ENCODE peak calls at places on chromosomes 13 and 19, in six cellular contexts. One of them, this sample, is unnamed.

GRCh38 chr19:58229255-58229639 is 533 bp downstream of the ZNF544 start:
- DNase-seq in GM10248: no peak
- DNase-seq in fibroblast of the aortic adventitia: peak; percentile 7
- DNase-seq in HCT116: no peak
- DNase-seq in spleen: no peak
- DNase-seq in glutamatergic neuron: peak; percentile 40
- DNase-seq in this sample: peak; percentile 45

GRCh38 chr13:51805925-51806324 is 2.0 kb upstream of the DHRS12 start:
- DNase-seq in GM10248: no peak
- DNase-seq in glutamatergic neuron: no peak
- DNase-seq in fibroblast of the aortic adventitia: no peak
- DNase-seq in spleen: no peak
- DNase-seq in HCT116: no peak
- DNase-seq in this sample: no peak

GRCh38 chr19:4970558-4971423 is 1.9 kb downstream of the KDM4B start:
- DNase-seq in spleen: peak; percentile 84
- DNase-seq in fibroblast of the aortic adventitia: peak; percentile 27
- DNase-seq in HCT116: no peak
- DNase-seq in glutamatergic neuron: no peak
- DNase-seq in GM10248: no peak
- DNase-seq in this sample: no peak

GRCh38 chr13:110323172-110323851 is 16.2 kb downstream of the COL4A2 start:
- DNase-seq in fibroblast of the aortic adventitia: peak; percentile 26
- DNase-seq in spleen: no peak
- DNase-seq in HCT116: no peak
- DNase-seq in GM10248: no peak
- DNase-seq in glutamatergic neuron: no peak
- DNase-seq in this sample: no peak

GRCh38 chr13:110250258-110250891 is 56.6 kb downstream of the COL4A1 start:
- DNase-seq in spleen: no peak
- DNase-seq in glutamatergic neuron: no peak
- DNase-seq in GM10248: no peak
- DNase-seq in fibroblast of the aortic adventitia: peak; percentile 73
- DNase-seq in HCT116: no peak
- DNase-seq in this sample: no peak

GRCh38 chr13:50599046-50599445 is 244.4 kb downstream of the DLEU7 start:
- DNase-seq in spleen: no peak
- DNase-seq in HCT116: no peak
- DNase-seq in fibroblast of the aortic adventitia: no peak
- DNase-seq in glutamatergic neuron: no peak
- DNase-seq in GM10248: no peak
- DNase-seq in this sample: no peak

GRCh38 chr13:70960841-70961443 is 852.7 kb upstream of the KLHL1 start:
- DNase-seq in spleen: no peak
- DNase-seq in fibroblast of the aortic adventitia: peak; percentile 2
- DNase-seq in glutamatergic neuron: no peak
- DNase-seq in GM10248: no peak
- DNase-seq in HCT116: no peak
- DNase-seq in this sample: peak; percentile 4

GRCh38 chr13:98098511-98098910 is 44.4 kb upstream of the FARP1 start:
- DNase-seq in spleen: no peak
- DNase-seq in GM10248: no peak
- DNase-seq in HCT116: no peak
- DNase-seq in glutamatergic neuron: no peak
- DNase-seq in fibroblast of the aortic adventitia: peak; percentile 16
- DNase-seq in this sample: no peak

GRCh38 chr13:71312923-71313322 is 554.1 kb downstream of the DACH1 start:
- DNase-seq in spleen: no peak
- DNase-seq in GM10248: no peak
- DNase-seq in fibroblast of the aortic adventitia: no peak
- DNase-seq in glutamatergic neuron: no peak
- DNase-seq in HCT116: no peak
- DNase-seq in this sample: no peak

GRCh38 chr19:28341810-28342350 is 871.1 kb downstream of the UQCRFS1 start:
- DNase-seq in GM10248: no peak
- DNase-seq in glutamatergic neuron: no peak
- DNase-seq in HCT116: no peak
- DNase-seq in fibroblast of the aortic adventitia: no peak
- DNase-seq in spleen: no peak
- DNase-seq in this sample: no peak

GRCh38 chr13:27926644-27927434 is 7.0 kb downstream of the PDX1 start:
- DNase-seq in fibroblast of the aortic adventitia: no peak
- DNase-seq in spleen: no peak
- DNase-seq in GM10248: peak; percentile 41
- DNase-seq in glutamatergic neuron: peak; percentile 23
- DNase-seq in HCT116: no peak
- DNase-seq in this sample: peak; percentile 24

GRCh38 chr13:28355822-28356371 is 139.0 kb downstream of the FLT1 start:
- DNase-seq in spleen: no peak
- DNase-seq in GM10248: no peak
- DNase-seq in glutamatergic neuron: no peak
- DNase-seq in fibroblast of the aortic adventitia: peak; percentile 60
- DNase-seq in HCT116: no peak
- DNase-seq in this sample: peak; percentile 38

GRCh38 chr19:29665826-29666633 is 769 bp downstream of the PLEKHF1 start:
- DNase-seq in HCT116: no peak
- DNase-seq in GM10248: peak; percentile 39
- DNase-seq in spleen: no peak
- DNase-seq in glutamatergic neuron: no peak
- DNase-seq in fibroblast of the aortic adventitia: peak; percentile 87
- DNase-seq in this sample: peak; percentile 47

GRCh38 chr19:21402303-21402985 is 5.5 kb downstream of the ZNF493 start:
- DNase-seq in fibroblast of the aortic adventitia: no peak
- DNase-seq in spleen: no peak
- DNase-seq in HCT116: no peak
- DNase-seq in glutamatergic neuron: no peak
- DNase-seq in GM10248: no peak
- DNase-seq in this sample: no peak

GRCh38 chr19:49888478-49888901 is 8.2 kb downstream of the IL4I1 start:
- DNase-seq in spleen: no peak
- DNase-seq in fibroblast of the aortic adventitia: no peak
- DNase-seq in GM10248: no peak
- DNase-seq in HCT116: no peak
- DNase-seq in glutamatergic neuron: peak; percentile 20
- DNase-seq in this sample: no peak

GRCh38 chr19:12838182-12838890 is at the start of gene MAST1:
- DNase-seq in GM10248: peak; percentile 86
- DNase-seq in spleen: peak; percentile 80
- DNase-seq in glutamatergic neuron: peak; percentile 84
- DNase-seq in fibroblast of the aortic adventitia: no peak
- DNase-seq in HCT116: no peak
- DNase-seq in this sample: peak; percentile 65

GRCh38 chr13:75368167-75368566 is 113.8 kb downstream of the TBC1D4 start:
- DNase-seq in fibroblast of the aortic adventitia: peak; percentile 99
- DNase-seq in glutamatergic neuron: no peak
- DNase-seq in HCT116: peak; percentile 38
- DNase-seq in GM10248: no peak
- DNase-seq in spleen: no peak
- DNase-seq in this sample: peak; percentile 10

GRCh38 chr13:25677956-25678355 is 306.2 kb downstream of the ATP8A2 start:
- DNase-seq in HCT116: no peak
- DNase-seq in fibroblast of the aortic adventitia: no peak
- DNase-seq in GM10248: no peak
- DNase-seq in spleen: no peak
- DNase-seq in glutamatergic neuron: no peak
- DNase-seq in this sample: no peak

GRCh38 chr13:34620073-34620858 is 321.8 kb upstream of the NBEA start:
- DNase-seq in glutamatergic neuron: no peak
- DNase-seq in spleen: no peak
- DNase-seq in fibroblast of the aortic adventitia: no peak
- DNase-seq in HCT116: no peak
- DNase-seq in GM10248: no peak
- DNase-seq in this sample: no peak

GRCh38 chr19:2549701-2550191 is 73.8 kb downstream of the GADD45B start:
- DNase-seq in spleen: peak; percentile 84
- DNase-seq in fibroblast of the aortic adventitia: peak; percentile 95
- DNase-seq in HCT116: no peak
- DNase-seq in GM10248: no peak
- DNase-seq in glutamatergic neuron: no peak
- DNase-seq in this sample: no peak

GRCh38 chr13:42654212-42654611 is 80.3 kb downstream of the TNFSF11 start:
- DNase-seq in GM10248: no peak
- DNase-seq in HCT116: no peak
- DNase-seq in spleen: no peak
- DNase-seq in fibroblast of the aortic adventitia: no peak
- DNase-seq in glutamatergic neuron: no peak
- DNase-seq in this sample: no peak

GRCh38 chr13:49620170-49620621 is 8.1 kb upstream of the ARL11 start:
- DNase-seq in HCT116: no peak
- DNase-seq in GM10248: peak; percentile 73
- DNase-seq in fibroblast of the aortic adventitia: no peak
- DNase-seq in spleen: peak; percentile 88
- DNase-seq in glutamatergic neuron: no peak
- DNase-seq in this sample: no peak

GRCh38 chr13:29884671-29885424 is 34.4 kb upstream of the UBL3 start:
- DNase-seq in fibroblast of the aortic adventitia: peak; percentile 37
- DNase-seq in glutamatergic neuron: no peak
- DNase-seq in HCT116: no peak
- DNase-seq in spleen: no peak
- DNase-seq in GM10248: no peak
- DNase-seq in this sample: no peak

GRCh38 chr19:50723069-50723468 is at the start of gene CLEC11A:
- DNase-seq in HCT116: no peak
- DNase-seq in glutamatergic neuron: no peak
- DNase-seq in GM10248: no peak
- DNase-seq in fibroblast of the aortic adventitia: peak; percentile 79
- DNase-seq in spleen: no peak
- DNase-seq in this sample: no peak

GRCh38 chr13:51278426-51279130 is 56.4 kb downstream of the FAM124A start:
- DNase-seq in GM10248: no peak
- DNase-seq in fibroblast of the aortic adventitia: no peak
- DNase-seq in spleen: no peak
- DNase-seq in glutamatergic neuron: no peak
- DNase-seq in HCT116: no peak
- DNase-seq in this sample: no peak

GRCh38 chr13:99484405-99484981 is 16.8 kb upstream of the TM9SF2 start:
- DNase-seq in GM10248: no peak
- DNase-seq in HCT116: no peak
- DNase-seq in glutamatergic neuron: no peak
- DNase-seq in spleen: no peak
- DNase-seq in fibroblast of the aortic adventitia: peak; percentile 70
- DNase-seq in this sample: no peak

DNA sequence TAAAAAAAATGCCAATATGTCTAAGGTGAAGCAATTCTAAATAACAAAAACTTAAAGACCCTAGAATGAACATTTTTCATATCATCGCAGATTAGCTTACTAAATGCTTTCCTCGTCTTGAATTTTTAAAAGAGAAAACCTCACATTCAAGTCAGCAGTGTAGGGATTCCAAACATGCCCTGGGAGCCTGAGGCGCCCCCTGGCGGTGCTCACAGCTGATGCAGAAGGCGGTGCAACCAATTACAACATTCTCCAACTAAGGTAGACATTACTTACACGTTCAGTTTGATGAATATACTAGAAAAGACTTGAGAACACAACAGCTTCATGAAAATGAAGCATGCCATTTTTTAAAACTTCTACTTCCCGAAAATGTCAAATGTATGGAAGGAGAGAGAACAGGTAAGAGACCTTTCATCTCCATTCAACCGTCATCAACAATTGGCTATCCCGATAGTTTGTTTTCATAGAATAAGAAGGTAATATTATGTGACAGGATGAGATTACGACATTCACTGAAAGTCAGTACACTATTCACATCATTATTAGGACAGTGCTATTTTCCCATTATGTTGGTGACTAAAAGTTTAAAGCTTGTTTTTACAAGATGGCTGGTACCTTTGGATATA is 304.4 kb downstream of the DCLK1 start:
- DNase-seq in spleen: no peak
- DNase-seq in HCT116: peak; percentile 22
- DNase-seq in GM10248: no peak
- DNase-seq in fibroblast of the aortic adventitia: no peak
- DNase-seq in glutamatergic neuron: no peak
- DNase-seq in this sample: peak; percentile 17
- TF ChIP-seq CTCF in spleen: no peak
- TF ChIP-seq CTCF in HCT116: peak; percentile 7
- TF ChIP-seq CTCF in GM10248: peak; percentile 5
- TF ChIP-seq CTCF in fibroblast of the aortic adventitia: peak; percentile 38
- TF ChIP-seq CTCF in glutamatergic neuron: peak; percentile 40
- TF ChIP-seq CTCF in this sample: peak; percentile 31

GRCh38 chr19:43950834-43951626 is at the start of gene ZNF221:
- DNase-seq in glutamatergic neuron: peak; percentile 87
- DNase-seq in spleen: peak; percentile 90
- DNase-seq in fibroblast of the aortic adventitia: peak; percentile 99
- DNase-seq in GM10248: peak; percentile 90
- DNase-seq in HCT116: peak; percentile 95
- DNase-seq in this sample: peak; percentile 81
- TF ChIP-seq CTCF in glutamatergic neuron: peak; percentile 49
- TF ChIP-seq CTCF in spleen: peak; percentile 59
- TF ChIP-seq CTCF in fibroblast of the aortic adventitia: peak; percentile 38
- TF ChIP-seq CTCF in GM10248: peak; percentile 45
- TF ChIP-seq CTCF in HCT116: no peak
- TF ChIP-seq CTCF in this sample: no peak

GRCh38 chr19:9883764-9884163 is 48.6 kb downstream of the PIN1 start:
- DNase-seq in GM10248: no peak
- DNase-seq in glutamatergic neuron: no peak
- DNase-seq in spleen: no peak
- DNase-seq in HCT116: no peak
- DNase-seq in fibroblast of the aortic adventitia: no peak
- DNase-seq in this sample: no peak

GRCh38 chr19:9883231-9883758 is 48.2 kb downstream of the PIN1 start:
- DNase-seq in spleen: no peak
- DNase-seq in fibroblast of the aortic adventitia: no peak
- DNase-seq in glutamatergic neuron: peak; percentile 83
- DNase-seq in HCT116: peak; percentile 23
- DNase-seq in GM10248: no peak
- DNase-seq in this sample: no peak

GRCh38 chr19:9881720-9882119 is 46.6 kb downstream of the PIN1 start:
- DNase-seq in glutamatergic neuron: no peak
- DNase-seq in spleen: no peak
- DNase-seq in HCT116: peak; percentile 13
- DNase-seq in GM10248: no peak
- DNase-seq in fibroblast of the aortic adventitia: no peak
- DNase-seq in this sample: no peak

DNA sequence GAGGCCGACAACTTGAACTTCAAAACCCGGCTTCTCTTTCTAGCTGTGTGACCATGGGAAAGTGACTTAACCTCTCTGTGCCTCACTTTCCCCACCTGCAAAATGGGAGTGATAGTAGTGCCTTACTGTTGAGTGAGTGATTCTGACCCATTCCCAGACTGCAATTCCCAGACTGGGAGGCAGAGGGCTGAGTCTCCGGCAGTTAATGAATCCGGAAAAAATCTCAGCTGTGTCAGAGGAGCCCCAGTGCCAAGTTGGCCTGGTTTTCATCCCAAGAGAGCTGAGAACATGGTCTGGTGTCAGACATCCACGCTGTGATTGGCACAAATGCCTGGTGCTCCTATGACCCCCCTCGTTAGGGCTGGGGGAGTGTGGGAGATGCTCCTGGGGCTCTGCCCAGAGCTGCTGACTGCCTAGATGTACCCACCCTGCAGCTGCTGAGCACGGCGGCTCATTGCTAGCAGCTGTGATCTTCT is 50.0 kb downstream of the PIN1 start:
- DNase-seq in HCT116: no peak
- DNase-seq in GM10248: no peak
- DNase-seq in spleen: no peak
- DNase-seq in fibroblast of the aortic adventitia: peak; percentile 65
- DNase-seq in glutamatergic neuron: no peak
- DNase-seq in this sample: no peak
- TF ChIP-seq CTCF in HCT116: no peak
- TF ChIP-seq CTCF in GM10248: no peak
- TF ChIP-seq CTCF in spleen: no peak
- TF ChIP-seq CTCF in fibroblast of the aortic adventitia: peak; percentile 69
- TF ChIP-seq CTCF in glutamatergic neuron: peak; percentile 30
- TF ChIP-seq CTCF in this sample: no peak

GRCh38 chr19:52522555-52522954 is 4.9 kb upstream of the ZNF808 start:
- DNase-seq in spleen: no peak
- DNase-seq in GM10248: no peak
- DNase-seq in fibroblast of the aortic adventitia: no peak
- DNase-seq in HCT116: no peak
- DNase-seq in glutamatergic neuron: no peak
- DNase-seq in this sample: no peak
- TF ChIP-seq CTCF in spleen: no peak
- TF ChIP-seq CTCF in GM10248: no peak
- TF ChIP-seq CTCF in fibroblast of the aortic adventitia: no peak
- TF ChIP-seq CTCF in HCT116: no peak
- TF ChIP-seq CTCF in glutamatergic neuron: no peak
- TF ChIP-seq CTCF in this sample: no peak